ENCODE peak calls at places on chromosomes 11 and 22, in seven cellular contexts. Z, Q, M, A, T, V and J are unnamed samples.

GRCh38 chr22:42074153-42074750 is at the start of gene PHETA2:
- DNase-seq in Z (no peak), Q (peak; percentile 78), M (peak; percentile 34), A (peak; percentile 66), T (no peak), V (peak; percentile 25), J (no peak)

GRCh38 chr11:1193326-1194230 is 29.3 kb upstream of the MUC5B start:
- DNase-seq in Z (no peak), Q (peak; percentile 46), M (no peak), A (no peak), T (no peak), V (no peak), J (no peak)

GRCh38 chr22:21942407-21942895 is 10.2 kb downstream of the PPM1F start:
- DNase-seq in Z (peak; percentile 83), Q (peak; percentile 54), M (peak; percentile 90), A (peak; percentile 47), T (peak; percentile 49), V (peak; percentile 88), J (no peak)

GRCh38 chr11:76672431-76673163 is 2.0 kb upstream of the LRRC32 start:
- DNase-seq in Z (no peak), Q (peak; percentile 56), M (no peak), A (no peak), T (no peak), V (no peak), J (no peak)

GRCh38 chr22:50089231-50090140 is at the start of gene MOV10L1:
- DNase-seq in Z (no peak), Q (no peak), M (peak; percentile 45), A (no peak), T (no peak), V (no peak), J (no peak)

GRCh38 chr11:13386567-13386966 is 76.5 kb downstream of the BTBD10 start:
- DNase-seq in Z (no peak), Q (peak; percentile 42), M (no peak), A (no peak), T (peak; percentile 28), V (no peak), J (no peak)

GRCh38 chr11:61974766-61975631 is 7.6 kb upstream of the FTH1 start:
- DNase-seq in Z (no peak), Q (peak; percentile 56), M (no peak), A (peak; percentile 95), T (peak; percentile 39), V (no peak), J (no peak)

GRCh38 chr22:50118557-50119168 is 28.9 kb downstream of the MOV10L1 start:
- DNase-seq in Z (no peak), Q (no peak), M (peak; percentile 90), A (no peak), T (peak; percentile 62), V (peak; percentile 100), J (peak; percentile 38)

GRCh38 chr11:121464352-121464946 is 11.7 kb upstream of the SORL1-AS1 start:
- DNase-seq in Z (peak; percentile 55), Q (peak; percentile 45), M (peak; percentile 92), A (peak; percentile 60), T (peak; percentile 49), V (peak; percentile 94), J (no peak)

GRCh38 chr22:24503137-24503850 is 8.2 kb downstream of the UPB1 start:
- DNase-seq in Z (no peak), Q (peak; percentile 68), M (peak; percentile 65), A (peak; percentile 36), T (peak; percentile 36), V (peak; percentile 63), J (peak; percentile 58)

GRCh38 chr11:102819491-102819890 is 21.5 kb upstream of the MMP1 start:
- DNase-seq in Z (no peak), Q (no peak), M (no peak), A (no peak), T (no peak), V (no peak), J (no peak)

GRCh38 chr22:46673677-46674236 is 53.6 kb downstream of the GRAMD4 start:
- DNase-seq in Z (no peak), Q (no peak), M (no peak), A (no peak), T (no peak), V (no peak), J (no peak)

GRCh38 chr22:25953919-25954318 is 211.9 kb downstream of the MYO18B start:
- DNase-seq in Z (no peak), Q (no peak), M (no peak), A (no peak), T (no peak), V (no peak), J (no peak)

GRCh38 chr11:61752117-61752924 is at the start of gene MYRF:
- DNase-seq in Z (no peak), Q (peak; percentile 84), M (peak; percentile 10), A (peak; percentile 75), T (no peak), V (peak; percentile 14), J (no peak)

GRCh38 chr11:43988040-43988793 is 45.8 kb downstream of the C11orf96 start:
- DNase-seq in Z (no peak), Q (no peak), M (peak; percentile 80), A (no peak), T (no peak), V (peak; percentile 59), J (no peak)

DNA sequence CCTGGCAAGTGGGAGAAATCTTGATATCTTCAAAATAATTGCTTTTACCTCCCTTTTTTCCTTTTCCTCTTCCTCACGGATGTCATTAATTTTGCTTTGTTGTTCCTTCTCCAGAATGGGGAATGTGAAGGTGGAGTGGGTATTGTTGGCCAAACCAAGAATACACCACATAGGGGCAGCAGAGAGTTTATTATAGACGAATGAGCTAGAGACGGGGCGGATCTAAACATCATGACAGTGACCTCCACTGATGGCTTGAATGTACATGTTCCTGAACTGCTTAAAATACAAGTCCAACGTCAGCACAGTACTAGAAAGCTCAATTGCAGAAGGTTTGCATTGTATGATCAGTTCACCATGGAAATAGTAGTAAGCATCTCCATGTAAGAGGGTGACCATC is 122.3 kb upstream of the SNX19 start:
- DNase-seq in Z (no peak), Q (no peak), M (peak; percentile 28), A (no peak), T (peak; percentile 15), V (no peak), J (no peak)
- TF ChIP-seq CTCF in Z (no peak), Q (no peak), M (peak; percentile 31), A (no peak), T (no peak), V (peak; percentile 25), J (no peak)

GRCh38 chr11:88329563-88330250 is 7.8 kb downstream of the CTSC start:
- DNase-seq in Z (no peak), Q (no peak), M (no peak), A (no peak), T (no peak), V (no peak), J (no peak)

GRCh38 chr11:88337342-88338222 is at the start of gene CTSC:
- DNase-seq in Z (peak; percentile 90), Q (peak; percentile 97), M (peak; percentile 82), A (peak; percentile 93), T (peak; percentile 87), V (peak; percentile 87), J (peak; percentile 91)

GRCh38 chr11:88330826-88331428 is 6.6 kb downstream of the CTSC start:
- DNase-seq in Z (no peak), Q (no peak), M (no peak), A (no peak), T (no peak), V (no peak), J (no peak)

GRCh38 chr11:88335284-88335683 is 2.3 kb downstream of the CTSC start:
- DNase-seq in Z (no peak), Q (no peak), M (no peak), A (no peak), T (no peak), V (no peak), J (no peak)

GRCh38 chr11:88332851-88333250 is 4.7 kb downstream of the CTSC start:
- DNase-seq in Z (no peak), Q (no peak), M (peak; percentile 74), A (no peak), T (no peak), V (no peak), J (no peak)
- TF ChIP-seq CTCF in Z (no peak), Q (no peak), M (no peak), A (no peak), T (no peak), V (no peak), J (no peak)

GRCh38 chr22:40036126-40036525 is 41.4 kb downstream of the FAM83F start:
- DNase-seq in Z (no peak), Q (no peak), M (no peak), A (no peak), T (no peak), V (no peak), J (no peak)

GRCh38 chr22:40039482-40039881 is 44.7 kb downstream of the FAM83F start:
- DNase-seq in Z (no peak), Q (no peak), M (no peak), A (no peak), T (no peak), V (no peak), J (no peak)

GRCh38 chr22:40035351-40035750 is 40.6 kb downstream of the FAM83F start:
- DNase-seq in Z (no peak), Q (no peak), M (no peak), A (no peak), T (no peak), V (no peak), J (no peak)

GRCh38 chr22:40036591-40037225 is 42.0 kb downstream of the FAM83F start:
- DNase-seq in Z (no peak), Q (peak; percentile 57), M (peak; percentile 77), A (peak; percentile 68), T (peak; percentile 82), V (peak; percentile 76), J (no peak)

DNA sequence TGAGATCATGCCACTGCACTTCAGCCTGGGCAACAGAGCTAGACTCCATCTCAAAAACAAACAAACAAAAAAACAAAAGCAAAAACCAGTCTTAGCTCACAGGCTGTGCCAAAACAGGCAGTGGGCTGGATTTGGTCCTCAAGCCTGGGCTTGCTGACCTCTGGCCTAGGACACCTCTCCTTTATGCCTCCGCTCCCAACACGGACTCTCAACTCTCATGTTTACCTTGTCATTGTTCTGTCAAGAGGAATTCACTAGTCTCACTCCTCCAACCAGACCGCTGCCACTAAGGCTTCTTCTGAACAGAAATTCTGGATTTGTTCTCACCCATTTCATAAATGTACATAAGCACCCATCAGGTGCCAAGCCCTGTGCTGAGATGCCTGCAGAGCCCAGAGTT is 42.6 kb downstream of the FAM83F start:
- DNase-seq in Z (no peak), Q (no peak), M (no peak), A (no peak), T (no peak), V (no peak), J (no peak)
- TF ChIP-seq CTCF in Z (no peak), Q (no peak), M (no peak), A (no peak), T (no peak), V (no peak), J (no peak)

GRCh38 chr22:44970291-44970690 is 39.5 kb downstream of the PHF21B start:
- DNase-seq in Z (no peak), Q (no peak), M (no peak), A (no peak), T (no peak), V (no peak), J (no peak)

GRCh38 chr22:44971651-44972362 is 38.0 kb downstream of the PHF21B start:
- DNase-seq in Z (no peak), Q (no peak), M (no peak), A (no peak), T (no peak), V (no peak), J (no peak)

GRCh38 chr22:44969817-44970216 is 40.0 kb downstream of the PHF21B start:
- DNase-seq in Z (no peak), Q (no peak), M (no peak), A (no peak), T (no peak), V (no peak), J (no peak)

GRCh38 chr22:44965171-44965570 is 44.6 kb downstream of the PHF21B start:
- DNase-seq in Z (no peak), Q (no peak), M (no peak), A (no peak), T (no peak), V (no peak), J (no peak)

GRCh38 chr22:44968736-44969135 is 41.1 kb downstream of the PHF21B start:
- DNase-seq in Z (no peak), Q (no peak), M (no peak), A (no peak), T (no peak), V (no peak), J (no peak)
- TF ChIP-seq CTCF in Z (no peak), Q (no peak), M (no peak), A (no peak), T (no peak), V (no peak), J (no peak)